ENCODE peak calls at places on chromosomes 2 and 18, in four cellular contexts. A is mesendoderm, H is H9, Q is H1. S is an unnamed sample.

GRCh38 chr2:46098606-46099005 is 198.6 kb upstream of the EPAS1 start:
- DNase-seq in A (no peak), H (no peak), Q (no peak), S (peak; percentile 92)

GRCh38 chr2:118151831-118152230 is 63.6 kb downstream of the INSIG2 start:
- DNase-seq in A (no peak), H (no peak), Q (no peak), S (no peak)

GRCh38 chr2:36339819-36340218 is 15.8 kb upstream of the CRIM1 start:
- DNase-seq in A (no peak), H (no peak), Q (no peak), S (peak; percentile 55)

GRCh38 chr2:98663521-98664090 is 55.2 kb downstream of the UNC50 start:
- DNase-seq in A (no peak), H (no peak), Q (no peak), S (no peak)

GRCh38 chr2:15912203-15912602 is 28.1 kb upstream of the MYCN start:
- DNase-seq in A (no peak), H (no peak), Q (peak; percentile 40), S (peak; percentile 1)

GRCh38 chr2:172674034-172674967 is 61.3 kb upstream of the RAPGEF4 start:
- DNase-seq in A (peak; percentile 78), H (peak; percentile 82), Q (peak; percentile 89), S (no peak)

GRCh38 chr2:101149241-101150192 is 1.7 kb downstream of the TBC1D8 start:
- DNase-seq in A (peak; percentile 18), H (no peak), Q (no peak), S (no peak)

GRCh38 chr2:66446178-66446860 is 11.4 kb downstream of the MEIS1 start:
- DNase-seq in A (peak; percentile 70), H (peak; percentile 69), Q (peak; percentile 72), S (no peak)

GRCh38 chr2:200966770-200967169 is 3.3 kb upstream of the ORC2 start:
- DNase-seq in A (peak; percentile 82), H (no peak), Q (no peak), S (peak; percentile 83)

GRCh38 chr2:96895709-96896651 is 26.1 kb upstream of the SEMA4C start:
- DNase-seq in A (no peak), H (peak; percentile 67), Q (no peak), S (no peak)

GRCh38 chr2:157922341-157922740 is 46.2 kb upstream of the ACVR1 start:
- DNase-seq in A (no peak), H (no peak), Q (no peak), S (no peak)

GRCh38 chr2:46574457-46575354 is 95.3 kb downstream of the TMEM247 start:
- DNase-seq in A (no peak), H (no peak), Q (no peak), S (no peak)

GRCh38 chr18:7415081-7415894 is 151.8 kb upstream of the PTPRM start:
- DNase-seq in A (peak; percentile 26), H (no peak), Q (no peak), S (no peak)

GRCh38 chr2:181356526-181356925 is 100.7 kb upstream of the ITGA4 start:
- DNase-seq in A (no peak), H (no peak), Q (no peak), S (no peak)

GRCh38 chr2:173187911-173188788 is 112.5 kb downstream of the MAP3K20 start:
- DNase-seq in A (no peak), H (no peak), Q (no peak), S (peak; percentile 82)

GRCh38 chr2:54708584-54709340 is 14.7 kb upstream of the EML6 start:
- DNase-seq in A (peak; percentile 22), H (peak; percentile 82), Q (peak; percentile 73), S (no peak)

GRCh38 chr2:33477473-33478468 is 1.3 kb downstream of the RASGRP3 start:
- DNase-seq in A (peak; percentile 55), H (no peak), Q (no peak), S (no peak)

GRCh38 chr18:29406996-29407395 is 1230.1 kb upstream of the CDH2 start:
- DNase-seq in A (no peak), H (no peak), Q (no peak), S (no peak)

GRCh38 chr2:216690451-216691209 is 4.7 kb downstream of the IGFBP5 start:
- DNase-seq in A (no peak), H (no peak), Q (no peak), S (peak; percentile 66)

GRCh38 chr2:232632229-232632903 is 1.0 kb upstream of the EFHD1 start:
- DNase-seq in A (peak; percentile 19), H (no peak), Q (no peak), S (no peak)

GRCh38 chr2:31137211-31138036 is 816 bp downstream of the GALNT14 start:
- DNase-seq in A (peak; percentile 79), H (peak; percentile 54), Q (peak; percentile 71), S (no peak)

GRCh38 chr18:67217551-67218166 is 298.9 kb downstream of the DSEL start:
- DNase-seq in A (peak; percentile 46), H (no peak), Q (peak; percentile 62), S (peak; percentile 78)

GRCh38 chr2:62099523-62100175 is 96.3 kb upstream of the B3GNT2 start:
- DNase-seq in A (no peak), H (no peak), Q (peak; percentile 24), S (no peak)

GRCh38 chr2:190119948-190120347 is 57.4 kb upstream of the MSTN start:
- DNase-seq in A (peak; percentile 15), H (no peak), Q (peak; percentile 46), S (no peak)

GRCh38 chr2:101251844-101252407 is 760 bp upstream of the CNOT11 start:
- DNase-seq in A (peak; percentile 88), H (peak; percentile 64), Q (peak; percentile 52), S (no peak)

GRCh38 chr18:36139251-36139650 is 9.6 kb downstream of the ELP2 start:
- DNase-seq in A (no peak), H (no peak), Q (no peak), S (no peak)
- H4K5ac ChIP-seq in A (no peak overlapping the region), H (no peak overlapping the region), Q (no peak overlapping the region), S (no peak overlapping the region)

DNA sequence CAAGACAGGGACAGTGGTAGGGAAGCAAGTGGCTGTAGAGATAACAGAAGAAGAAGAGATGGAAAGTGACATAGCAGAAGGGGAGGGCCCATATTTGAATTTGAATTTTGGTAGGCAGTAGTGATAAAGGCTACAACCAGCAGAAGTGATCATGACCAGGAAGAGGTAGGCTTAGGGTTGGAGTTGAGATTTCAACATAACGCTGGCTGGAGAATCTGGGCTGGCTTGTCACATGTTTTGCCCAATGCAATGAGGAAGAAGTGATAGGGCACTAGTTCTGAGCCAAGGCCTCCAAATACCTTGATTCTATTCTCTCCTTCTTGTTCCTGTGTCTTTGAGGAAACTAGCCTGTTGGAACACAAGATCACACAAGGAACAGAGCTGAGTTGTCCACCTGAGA is 69.4 kb downstream of the SCG2 start:
- DNase-seq in A (no peak), H (no peak), Q (no peak), S (no peak)
- H3K18ac ChIP-seq in A (no peak overlapping the region), H (no peak overlapping the region), Q (no peak overlapping the region), S (no peak overlapping the region)

DNA sequence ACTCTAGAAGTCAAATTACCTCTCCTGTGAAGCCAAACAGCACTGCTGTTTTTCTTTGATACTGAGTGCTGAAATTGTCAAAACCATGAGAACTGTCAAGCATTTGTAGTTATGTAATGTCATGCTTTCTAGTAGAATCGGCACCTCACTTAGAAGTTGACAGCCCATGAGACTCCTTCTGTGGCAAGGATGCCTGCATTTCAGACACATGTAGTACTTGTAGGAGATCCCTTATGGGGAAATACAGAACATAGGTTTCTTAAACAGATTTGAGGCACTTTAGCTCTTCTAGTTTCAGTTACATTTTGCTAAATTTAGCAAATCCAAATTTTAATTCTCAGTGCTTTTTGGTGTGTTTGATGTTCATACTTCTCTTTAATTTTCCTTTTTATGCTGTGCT is 15.7 kb downstream of the ZNF407 start:
- DNase-seq in A (no peak), H (no peak), Q (no peak), S (no peak)
- H4K5ac ChIP-seq in A (no peak overlapping the region), H (no peak overlapping the region), Q (no peak overlapping the region), S (no peak overlapping the region)

DNA sequence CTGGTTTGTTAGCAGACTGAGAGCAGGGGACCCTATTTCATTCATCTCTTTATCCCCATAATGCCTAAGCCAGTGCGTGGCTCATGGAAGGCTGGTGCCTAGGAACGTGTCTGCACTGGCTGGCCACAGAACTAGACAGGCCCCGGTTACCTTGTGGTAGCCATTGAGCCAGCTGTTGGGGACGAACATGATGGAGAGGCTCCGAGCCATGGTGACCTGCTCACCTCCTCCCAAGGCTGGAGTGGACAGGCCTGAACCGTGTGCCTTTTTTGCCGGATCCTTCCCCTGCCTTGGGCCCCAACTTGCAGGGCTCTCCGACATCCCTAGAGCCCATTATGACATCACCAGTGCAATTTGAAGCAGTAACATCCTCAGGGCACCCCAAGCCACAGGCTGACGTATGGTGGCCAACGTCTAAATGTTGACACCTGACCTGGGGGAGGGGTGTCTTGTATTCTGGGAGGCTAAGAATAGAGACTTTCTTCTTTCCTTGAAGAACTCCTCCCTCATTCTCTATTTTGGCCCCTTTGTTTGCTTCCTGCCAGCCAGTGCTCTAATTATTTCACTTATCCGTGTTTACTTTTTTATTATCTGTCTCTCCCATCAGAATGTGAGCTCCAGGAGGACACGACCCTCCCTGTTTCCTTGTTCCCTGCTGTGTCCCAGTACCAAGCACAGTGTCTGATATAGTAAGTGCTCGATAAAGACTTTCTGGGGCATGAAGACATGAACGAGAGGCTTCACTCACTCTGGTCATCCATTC is 12.2 kb upstream of the DNPEP start:
- DNase-seq in A (no peak), H (no peak), Q (no peak), S (no peak)
- H3K18ac ChIP-seq in A (no peak overlapping the region), H (no peak overlapping the region), Q (no peak overlapping the region), S (no peak overlapping the region)

DNA sequence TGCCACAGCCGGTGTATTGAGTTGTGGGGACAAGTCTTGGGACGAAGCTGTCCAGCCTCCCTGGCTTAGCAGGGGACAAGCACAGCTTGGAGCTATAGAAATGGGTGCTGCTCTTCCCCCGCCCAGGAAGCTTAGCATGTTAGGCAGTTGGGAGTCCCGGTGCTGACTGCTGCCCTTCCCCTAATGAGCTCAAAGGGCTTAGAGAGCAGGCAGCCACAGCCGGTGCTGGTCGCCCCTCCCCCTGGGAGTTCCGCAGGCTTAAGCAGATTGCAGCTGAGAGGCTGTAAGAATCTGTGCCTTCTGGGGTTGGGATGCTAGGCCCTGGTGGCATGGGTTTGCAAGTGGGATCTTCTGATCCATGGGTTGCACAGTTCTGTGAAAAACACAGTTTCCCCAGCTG is 237.3 kb downstream of the DCDC2C start:
- DNase-seq in A (no peak), H (no peak), Q (no peak), S (no peak)
- H4K5ac ChIP-seq in A (no peak overlapping the region), H (no peak overlapping the region), Q (no peak overlapping the region), S (no peak overlapping the region)

DNA sequence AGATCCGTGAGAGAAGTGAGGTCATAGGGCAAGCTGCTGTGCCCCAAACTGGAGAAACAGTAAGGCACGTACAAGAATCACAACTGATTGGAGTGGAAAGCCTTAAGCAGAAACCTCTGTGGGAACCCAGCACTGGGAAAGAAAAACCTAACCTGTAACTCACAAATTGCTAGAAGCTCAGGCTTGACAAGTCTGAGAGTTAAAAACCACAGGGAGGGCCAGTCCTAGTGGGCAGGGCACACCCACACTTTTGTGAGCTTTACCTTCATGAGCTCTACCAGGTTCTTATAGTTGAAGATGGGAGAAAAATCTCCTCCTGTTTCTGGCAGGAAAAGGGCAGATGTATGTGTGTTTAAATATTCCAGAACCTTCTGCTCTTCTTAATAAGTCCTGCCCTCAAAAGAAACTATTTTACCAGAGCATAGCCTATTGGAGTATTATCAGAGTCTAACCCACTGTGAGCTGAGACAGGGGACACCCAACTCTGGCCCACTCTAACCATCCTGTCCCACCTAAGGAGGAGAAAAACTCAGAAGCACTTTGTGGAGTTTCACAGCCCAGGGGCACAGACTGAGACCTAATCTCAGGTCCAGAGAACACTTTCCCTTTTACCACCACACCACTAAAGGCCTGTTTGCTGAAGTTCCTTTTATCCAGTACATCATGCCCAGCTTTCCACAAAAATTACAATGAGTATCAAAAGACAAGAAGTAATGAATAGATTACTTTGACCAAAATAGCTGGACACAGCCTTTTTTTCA is 1265.7 kb upstream of the CHAC2 start:
- DNase-seq in A (no peak), H (no peak), Q (no peak), S (no peak)
- H3K18ac ChIP-seq in A (no peak overlapping the region), H (no peak overlapping the region), Q (no peak overlapping the region), S (no peak overlapping the region)

GRCh38 chr2:888906-889566 is 61.6 kb upstream of the SNTG2 start:
- DNase-seq in A (no peak), H (peak; percentile 20), Q (peak; percentile 39), S (no peak)
- H4K5ac ChIP-seq in A (no peak overlapping the region), H (no peak overlapping the region), Q (no peak overlapping the region), S (no peak overlapping the region)

S was measured in IMR-90.